ENCODE peak calls at places on chromosomes 16 and 17, in ten cellular contexts. N is hepatic stellate cell, B is HS-5, L is lower leg skin, P is BJ, U is epithelial cell of prostate, E is A172, R is adrenal gland, I is cardiac muscle cell, X is NCI-H1436. G is an unnamed sample.

GRCh38 chr16:797686-798085 is 2.8 kb downstream of the GNG13 start:
- DNase-seq in N (no peak), B (no peak), E (no peak), I (no peak), P (no peak), R (no peak), X (no peak), U (no peak), L (no peak), G (no peak)

GRCh38 chr17:65538679-65539529 is 22.5 kb downstream of the AXIN2 start:
- DNase-seq in N (no peak), P (no peak), X (no peak), R (no peak), I (no peak), B (no peak), E (no peak), U (no peak), L (no peak), G (no peak)

GRCh38 chr16:3726021-3726687 is 8.8 kb upstream of the TRAP1 start:
- DNase-seq in U (no peak), R (no peak), B (no peak), P (no peak), E (no peak), N (no peak), X (no peak), L (no peak), I (no peak), G (no peak)

GRCh38 chr16:15782573-15783365 is 74.1 kb downstream of the MYH11 start:
- DNase-seq in X (no peak), U (no peak), N (no peak), R (no peak), P (no peak), I (peak), E (no peak), B (no peak), L (no peak), G (no peak)

GRCh38 chr17:3843935-3844516 is 2.0 kb downstream of the NCBP3 start:
- DNase-seq in L (no peak), B (no peak), U (no peak), E (peak), I (peak), X (peak), R (no peak), P (no peak), N (peak), G (no peak)

GRCh38 chr17:1649116-1649843 is 386 bp downstream of the RILP start:
- DNase-seq in B (peak), R (peak), E (peak), I (peak), N (peak), P (no peak), L (peak), X (peak), U (peak), G (peak)

GRCh38 chr17:63460018-63460417 is 13.9 kb upstream of the CYB561 start:
- DNase-seq in P (no peak), I (no peak), E (no peak), X (no peak), U (no peak), L (no peak), B (no peak), N (no peak), R (no peak), G (no peak)

GRCh38 chr16:24540575-24541240 is 1.3 kb downstream of the RBBP6 start:
- DNase-seq in U (no peak), X (no peak), P (no peak), I (peak), E (no peak), L (no peak), R (peak), B (no peak), N (no peak), G (no peak)

GRCh38 chr17:2253768-2254406 is 49.7 kb downstream of the SMG6 start:
- DNase-seq in N (no peak), R (no peak), I (no peak), E (no peak), P (no peak), U (no peak), L (no peak), X (no peak), B (no peak), G (no peak)

GRCh38 chr17:59842901-59843652 is 49.7 kb downstream of the TUBD1 start:
- DNase-seq in L (no peak), R (peak), U (peak), E (peak), B (peak), N (peak), P (peak), I (no peak), X (no peak), G (peak)

GRCh38 chr16:739560-740458 is 988 bp downstream of the CIAO3 start:
- DNase-seq in N (no peak), L (no peak), E (no peak), P (no peak), R (no peak), U (no peak), B (no peak), X (no peak), I (no peak), G (no peak)

GRCh38 chr17:30372755-30373154 is 6.0 kb upstream of the CPD start:
- DNase-seq in X (no peak), P (no peak), U (peak), N (no peak), R (no peak), B (peak), I (no peak), L (no peak), E (peak), G (no peak)

GRCh38 chr16:79752421-79752820 is 151.9 kb upstream of the MAF start:
- DNase-seq in L (no peak), I (no peak), R (no peak), E (no peak), U (peak), N (no peak), X (no peak), P (no peak), B (no peak), G (no peak)

GRCh38 chr16:17757808-17758207 is 287.0 kb upstream of the XYLT1 start:
- DNase-seq in B (no peak), I (no peak), X (no peak), R (no peak), L (no peak), P (no peak), E (no peak), U (no peak), N (no peak), G (no peak)

GRCh38 chr16:74322301-74322710 is 25.7 kb downstream of the PSMD7 start:
- DNase-seq in N (no peak), P (no peak), U (no peak), L (no peak), X (no peak), I (no peak), B (no peak), E (no peak), R (peak), G (no peak)

GRCh38 chr16:30414159-30414558 is 6.8 kb downstream of the ZNF771 start:
- DNase-seq in P (no peak), R (peak), L (no peak), I (no peak), X (no peak), N (no peak), E (no peak), U (no peak), B (no peak), G (no peak)

GRCh38 chr17:58702045-58702476 is 9.7 kb downstream of the RAD51C start:
- DNase-seq in X (no peak), R (no peak), I (no peak), N (no peak), P (no peak), L (no peak), U (no peak), B (no peak), E (no peak), G (no peak)

GRCh38 chr16:87824016-87824990 is 45.0 kb downstream of the SLC7A5 start:
- DNase-seq in R (no peak), E (no peak), N (no peak), L (no peak), I (no peak), P (no peak), B (no peak), U (no peak), X (no peak), G (no peak)

GRCh38 chr17:67276075-67276474 is 31.1 kb upstream of the HELZ start:
- DNase-seq in N (no peak), P (no peak), U (no peak), B (no peak), E (no peak), R (no peak), I (no peak), L (no peak), X (no peak), G (no peak)

GRCh38 chr16:64225696-64226095 is 896.2 kb downstream of the CDH11 start:
- DNase-seq in N (no peak), R (no peak), P (no peak), X (no peak), L (no peak), I (no peak), B (no peak), E (peak), U (no peak), G (no peak)

GRCh38 chr16:10309271-10309932 is 76.5 kb upstream of the ATF7IP2 start:
- DNase-seq in E (no peak), I (no peak), U (no peak), L (no peak), X (no peak), N (no peak), P (no peak), B (no peak), R (no peak), G (no peak)

GRCh38 chr17:77889135-77889505 is 69.4 kb upstream of the TNRC6C start:
- DNase-seq in I (no peak), U (no peak), X (no peak), N (no peak), R (no peak), B (no peak), E (no peak), P (no peak), L (no peak), G (no peak)

GRCh38 chr17:77465358-77466041 is 324.7 kb downstream of the SEC14L1 start:
- DNase-seq in N (peak), R (peak), L (no peak), X (no peak), U (no peak), P (no peak), B (no peak), E (peak), I (no peak), G (no peak)

GRCh38 chr17:7893226-7893880 is 4.8 kb downstream of the CHD3 start:
- DNase-seq in X (no peak), U (no peak), N (no peak), I (no peak), E (no peak), P (no peak), L (no peak), R (no peak), B (no peak), G (no peak)

GRCh38 chr17:17379197-17379991 is 76.2 kb downstream of the NT5M start:
- DNase-seq in X (no peak), E (no peak), P (no peak), R (no peak), U (no peak), L (no peak), I (no peak), N (no peak), B (no peak), G (no peak)

GRCh38 chr17:6555331-6556120 is 829 bp downstream of the PITPNM3 start:
- DNase-seq in B (no peak), L (no peak), R (peak), E (peak), X (no peak), P (no peak), U (no peak), N (peak), I (no peak), G (no peak)

GRCh38 chr17:50845260-50846147 is 10.1 kb downstream of the WFIKKN2 start:
- DNase-seq in P (no peak), X (no peak), U (no peak), B (no peak), E (peak), R (no peak), I (peak), N (peak), L (no peak), G (no peak)

GRCh38 chr17:76740329-76741118 is 2.6 kb downstream of the MFSD11 start:
- DNase-seq in L (no peak), U (no peak), E (no peak), R (no peak), I (peak), P (no peak), B (no peak), N (peak), X (peak), G (no peak)

GRCh38 chr17:74539281-74539820 is 6.6 kb downstream of the CD300C start:
- DNase-seq in P (no peak), E (no peak), L (no peak), X (no peak), B (no peak), I (no peak), U (no peak), N (no peak), R (no peak), G (no peak)

G was measured in amniotic stem cell.